ENCODE peak calls at places on chromosomes 7 and 10, in six cellular contexts. U, J, T, P, K and G are unnamed samples.

GRCh38 chr10:99621454-99622246 is 1.4 kb upstream of the SLC25A28 start:
- DNase-seq in U (no peak), J (no peak), P (no peak), K (no peak), T (peak; percentile 39), G (no peak)

GRCh38 chr7:91929463-91929862 is 11.2 kb upstream of the AKAP9 start:
- DNase-seq in T (no peak), U (no peak), K (no peak), J (no peak), P (peak; percentile 32), G (no peak)

GRCh38 chr10:123398180-123398591 is 244.0 kb downstream of the BUB3 start:
- DNase-seq in K (no peak), J (no peak), P (no peak), T (no peak), U (no peak), G (no peak)

GRCh38 chr7:102883098-102883860 is 29.5 kb upstream of the LRRC17 start:
- DNase-seq in U (no peak), T (no peak), P (no peak), K (peak; percentile 47), J (no peak), G (no peak)

GRCh38 chr10:8835453-8836167 is 781.1 kb downstream of the GATA3 start:
- DNase-seq in U (no peak), J (no peak), T (no peak), K (no peak), P (no peak), G (no peak)

GRCh38 chr7:70432567-70433001 is 699.4 kb upstream of the GALNT17 start:
- DNase-seq in J (no peak), K (no peak), T (peak; percentile 98), U (no peak), P (peak; percentile 94), G (no peak)

GRCh38 chr10:127157506-127158205 is 38.7 kb downstream of the INSYN2A start:
- DNase-seq in K (no peak), U (no peak), T (no peak), P (no peak), J (no peak), G (no peak)

GRCh38 chr7:29281782-29282541 is 87.4 kb downstream of the CHN2 start:
- DNase-seq in J (peak; percentile 52), T (peak; percentile 63), P (peak; percentile 86), U (no peak), K (peak; percentile 86), G (no peak)

GRCh38 chr7:29345590-29345989 is 151.0 kb downstream of the CHN2 start:
- DNase-seq in T (peak; percentile 37), K (peak; percentile 81), U (peak; percentile 9), P (peak; percentile 55), J (peak; percentile 38), G (no peak)

GRCh38 chr10:96890580-96890979 is 58.5 kb downstream of the LCOR start:
- DNase-seq in U (no peak), K (no peak), P (no peak), T (no peak), J (no peak), G (no peak)

GRCh38 chr10:84497978-84498377 is 169.6 kb downstream of the CCSER2 start:
- DNase-seq in U (no peak), T (no peak), J (no peak), K (no peak), P (no peak), G (no peak)

GRCh38 chr10:74081918-74082317 is 68.7 kb downstream of the AP3M1 start:
- DNase-seq in U (no peak), K (no peak), P (no peak), T (no peak), J (no peak), G (no peak)

GRCh38 chr10:34104829-34105572 is 710.1 kb downstream of the PARD3 start:
- DNase-seq in J (no peak), P (no peak), K (no peak), T (no peak), U (no peak), G (no peak)

GRCh38 chr7:1080251-1080917 is 7.5 kb upstream of the GPER1 start:
- DNase-seq in U (no peak), K (no peak), T (no peak), P (no peak), J (no peak), G (no peak)

GRCh38 chr10:60950312-60950711 is 6.3 kb upstream of the RHOBTB1 start:
- DNase-seq in T (no peak), U (no peak), P (no peak), K (peak; percentile 93), J (no peak), G (no peak)

GRCh38 chr7:66211429-66211828 is 6.3 kb downstream of the TPST1 start:
- DNase-seq in U (no peak), T (no peak), K (no peak), J (no peak), P (no peak), G (no peak)

GRCh38 chr10:71933651-71934050 is 30.5 kb upstream of the CHST3 start:
- DNase-seq in P (no peak), U (peak; percentile 63), J (no peak), T (no peak), K (no peak), G (no peak)

GRCh38 chr10:43124574-43125273 is 13.5 kb upstream of the CSGALNACT2 start:
- DNase-seq in T (no peak), U (no peak), K (no peak), J (no peak), P (no peak), G (no peak)

GRCh38 chr7:74083928-74084721 is 521 bp downstream of the LIMK1 start:
- DNase-seq in U (peak; percentile 39), P (peak; percentile 53), K (peak; percentile 75), T (peak; percentile 68), J (no peak), G (peak; percentile 29)

GRCh38 chr10:45495438-45496152 is 121.6 kb downstream of the ALOX5 start:
- DNase-seq in U (no peak), J (no peak), P (no peak), K (peak; percentile 79), T (no peak), G (peak; percentile 31)

GRCh38 chr7:29127527-29127926 is 18.8 kb downstream of the CPVL start:
- DNase-seq in J (no peak), T (no peak), U (no peak), P (no peak), K (no peak), G (no peak)

GRCh38 chr10:119416855-119417254 is 125.7 kb downstream of the RGS10 start:
- DNase-seq in K (peak; percentile 71), J (peak; percentile 72), T (peak; percentile 9), P (peak; percentile 24), U (peak; percentile 72), G (peak; percentile 74)

GRCh38 chr7:127478040-127478386 is 85.5 kb upstream of the ZNF800 start:
- DNase-seq in T (no peak), P (no peak), K (no peak), J (no peak), U (no peak), G (no peak)

GRCh38 chr10:12130237-12130872 is 878 bp downstream of the SEC61A2 start:
- DNase-seq in P (peak; percentile 59), T (peak; percentile 37), J (peak; percentile 5), K (peak; percentile 87), U (peak; percentile 36), G (peak; percentile 85)

GRCh38 chr10:130862122-130862521 is 449.4 kb downstream of the TCERG1L start:
- DNase-seq in T (no peak), K (no peak), U (no peak), P (no peak), J (no peak), G (no peak)

GRCh38 chr7:87877641-87878040 is 1.3 kb downstream of the DBF4 start:
- DNase-seq in J (no peak), T (no peak), P (no peak), U (no peak), K (no peak), G (peak; percentile 11)

GRCh38 chr10:15545884-15546283 is 173.8 kb downstream of the ITGA8 start:
- DNase-seq in K (no peak), U (no peak), T (no peak), P (no peak), J (no peak), G (no peak)

GRCh38 chr10:99484626-99485581 is 47.8 kb upstream of the NKX2-3 start:
- DNase-seq in J (no peak), T (no peak), K (no peak), U (no peak), P (no peak), G (no peak)

GRCh38 chr10:6716521-6716920 is 136.4 kb upstream of the PRKCQ start:
- DNase-seq in P (no peak), K (no peak), J (no peak), U (no peak), T (no peak), G (no peak)

GRCh38 chr7:156842740-156843140 is 50.2 kb downstream of the LMBR1 start:
- DNase-seq in P (no peak), U (no peak), K (peak; percentile 42), J (no peak), T (no peak), G (no peak)

GRCh38 chr10:43263551-43264323 is 3.1 kb downstream of the RASGEF1A start:
- DNase-seq in P (no peak), U (no peak), K (no peak), T (no peak), J (no peak), G (no peak)

GRCh38 chr7:137241655-137242054 is 101.9 kb downstream of the PTN start:
- DNase-seq in T (no peak), P (no peak), K (no peak), J (no peak), U (no peak), G (no peak)

GRCh38 chr7:129610709-129611245 is 743 bp upstream of the NRF1 start:
- DNase-seq in K (no peak), T (no peak), P (no peak), J (no peak), U (peak; percentile 16), G (no peak)